ENCODE peak calls at places on chromosomes 12 and 14, in eight cellular contexts. G is dorsolateral prefrontal cortex, B is heart right ventricle, P is right lobe of liver, Y is upper lobe of right lung, J is fibroblast of lung, K is psoas muscle, F is Panc1. S is an unnamed sample.

GRCh38 chr12:31574803-31575573 is 15.9 kb downstream of the DENND5B start:
- DNase-seq in K (no peak), F (no peak), J (peak), G (no peak), B (no peak), Y (no peak), P (no peak), S (no peak)

GRCh38 chr14:32986791-32987545 is 48.3 kb downstream of the NPAS3 start:
- DNase-seq in Y (no peak), B (no peak), K (peak), F (no peak), P (no peak), J (peak), G (peak), S (peak)

GRCh38 chr14:44961151-44961729 is 507 bp downstream of the KLHL28 start:
- DNase-seq in J (peak), P (peak), B (peak), K (peak), Y (peak), G (peak), F (no peak), S (peak)

GRCh38 chr14:96255501-96256366 is at the start of gene BDKRB1:
- DNase-seq in F (no peak), Y (no peak), K (no peak), P (no peak), J (peak), G (no peak), B (no peak), S (no peak)

GRCh38 chr12:44369967-44370366 is 506.1 kb downstream of the NELL2 start:
- DNase-seq in F (peak), P (no peak), B (no peak), Y (no peak), K (no peak), J (no peak), G (no peak), S (no peak)

GRCh38 chr14:83838221-83838620 is 1691.7 kb upstream of the FLRT2 start:
- DNase-seq in K (no peak), J (no peak), F (no peak), B (no peak), P (no peak), Y (no peak), G (no peak), S (no peak)

GRCh38 chr12:51222461-51222860 is 4.6 kb upstream of the POU6F1 start:
- DNase-seq in K (no peak), G (no peak), Y (no peak), J (no peak), P (no peak), F (no peak), B (no peak), S (no peak)

GRCh38 chr14:24266344-24267244 is 3.6 kb upstream of the TGM1 start:
- DNase-seq in G (no peak), J (no peak), P (peak), K (no peak), Y (no peak), B (no peak), F (no peak), S (no peak)

GRCh38 chr12:94596596-94596995 is 53.8 kb downstream of the TMCC3 start:
- DNase-seq in F (no peak), P (no peak), K (no peak), B (no peak), J (peak), G (no peak), Y (no peak), S (no peak)

GRCh38 chr12:41663487-41664258 is 475.6 kb downstream of the PDZRN4 start:
- DNase-seq in P (no peak), J (peak), B (no peak), F (no peak), K (no peak), G (no peak), Y (no peak), S (no peak)

GRCh38 chr12:131711551-131712205 is 788 bp downstream of the SFSWAP start:
- DNase-seq in F (no peak), Y (no peak), B (no peak), P (no peak), K (no peak), J (no peak), G (no peak), S (no peak)

GRCh38 chr14:99247091-99247729 is 24.8 kb downstream of the BCL11B start:
- DNase-seq in G (no peak), K (no peak), B (no peak), P (no peak), Y (no peak), F (no peak), J (no peak), S (no peak)

GRCh38 chr14:23675337-23675736 is 39.2 kb downstream of the DHRS2 start:
- DNase-seq in F (no peak), Y (no peak), B (no peak), G (no peak), K (no peak), J (no peak), P (no peak), S (no peak)

GRCh38 chr12:30796891-30797371 is 42.2 kb upstream of the CAPRIN2 start:
- DNase-seq in F (no peak), B (no peak), G (no peak), Y (no peak), J (peak), P (no peak), K (no peak), S (peak)

GRCh38 chr12:51392556-51393237 is 1.5 kb upstream of the GALNT6 start:
- DNase-seq in K (no peak), F (no peak), Y (no peak), J (peak), B (no peak), G (no peak), P (no peak), S (no peak)

GRCh38 chr12:45235087-45236025 is 19.5 kb downstream of the ANO6 start:
- DNase-seq in P (no peak), B (no peak), J (peak), F (no peak), Y (no peak), G (no peak), K (peak), S (peak)

GRCh38 chr12:40063424-40063823 is 42.5 kb downstream of the SLC2A13 start:
- DNase-seq in J (peak), B (peak), K (no peak), G (peak), P (no peak), Y (no peak), F (no peak), S (no peak)

GRCh38 chr12:114799574-114800487 is 115.9 kb upstream of the TBX3 start:
- DNase-seq in B (peak), F (no peak), J (peak), K (peak), Y (peak), P (peak), G (peak), S (no peak)

GRCh38 chr14:31125231-31125630 is 82.4 kb downstream of the HECTD1 start:
- DNase-seq in Y (no peak), B (no peak), G (no peak), K (no peak), J (no peak), F (no peak), P (no peak), S (no peak)

GRCh38 chr12:87827638-87828264 is 201.4 kb downstream of the C12orf50 start:
- DNase-seq in J (peak), Y (no peak), F (no peak), P (no peak), B (no peak), G (no peak), K (no peak), S (no peak)

GRCh38 chr14:36844443-36844842 is 182.8 kb downstream of the PAX9 start:
- DNase-seq in J (no peak), B (no peak), F (no peak), P (no peak), G (no peak), K (no peak), Y (no peak), S (no peak)

GRCh38 chr14:103708750-103709187 is 6.5 kb downstream of the XRCC3 start:
- DNase-seq in B (no peak), F (no peak), J (no peak), G (peak), P (no peak), Y (no peak), K (no peak), S (no peak)

GRCh38 chr12:76057316-76057715 is 25.7 kb upstream of the PHLDA1 start:
- DNase-seq in P (no peak), F (no peak), B (no peak), K (peak), G (peak), Y (no peak), J (no peak), S (no peak)

GRCh38 chr12:121138284-121138683 is 5.6 kb downstream of the P2RX7 start:
- DNase-seq in B (no peak), P (no peak), K (no peak), G (no peak), F (no peak), J (no peak), Y (no peak), S (no peak)

GRCh38 chr14:96256420-96256819 is 410 bp downstream of the BDKRB1 start:
- DNase-seq in F (no peak), B (no peak), Y (no peak), K (no peak), J (no peak), P (no peak), G (no peak), S (no peak)

GRCh38 chr14:106681161-106681955 is 1155.0 kb downstream of the TMEM121 start:
- DNase-seq in B (no peak), J (no peak), G (no peak), F (no peak), Y (no peak), P (no peak), K (no peak), S (no peak)
- TF ChIP-seq CTCF in B (no peak), J (no peak), G (no peak), F (peak), Y (no peak), P (no peak), K (no peak), S (no peak)

GRCh38 chr12:53939141-53940108 is 794 bp downstream of the HOXC13 start:
- DNase-seq in J (no peak), B (no peak), F (no peak), G (no peak), P (no peak), Y (no peak), K (no peak), S (no peak)
- H3K4me3 ChIP-seq in J (no peak), B (no peak), F (peak), G (no peak), P (no peak), Y (no peak), K (peak), S (no peak)

DNA sequence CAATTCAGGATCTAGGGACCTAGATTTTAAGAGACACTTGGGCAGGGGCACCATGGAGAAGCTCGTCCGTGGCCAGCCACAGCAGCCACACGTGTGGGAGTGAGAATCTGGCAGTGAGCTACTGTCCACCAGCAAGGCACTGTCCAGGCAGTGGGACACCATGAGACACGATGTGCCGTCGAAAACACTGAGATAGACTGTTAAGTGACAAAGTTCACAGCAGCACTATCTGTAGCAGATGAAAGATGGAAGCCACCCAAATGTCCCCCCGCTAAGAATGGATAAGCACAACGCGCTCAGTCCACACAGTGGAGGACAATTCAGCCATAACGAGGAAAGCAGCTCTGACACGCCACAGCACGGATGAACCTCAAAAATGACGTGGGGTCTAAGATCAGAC is 19.7 kb downstream of the RILPL1 start:
- DNase-seq in G (no peak), K (no peak), Y (no peak), F (no peak), P (no peak), J (no peak), B (no peak), S (no peak)
- H3K27ac ChIP-seq in G (no peak), K (peak), Y (peak), F (no peak), P (no peak), J (no peak), B (peak), S (no peak)

GRCh38 chr12:112807452-112807851 is 15.9 kb downstream of the RPH3A start:
- DNase-seq in J (no peak), F (no peak), B (no peak), K (no peak), P (no peak), Y (no peak), G (no peak), S (no peak)

GRCh38 chr12:112800183-112800582 is 8.6 kb downstream of the RPH3A start:
- DNase-seq in Y (no peak), P (no peak), K (no peak), F (no peak), B (no peak), J (no peak), G (no peak), S (no peak)

GRCh38 chr12:112806721-112807120 is 15.2 kb downstream of the RPH3A start:
- DNase-seq in B (no peak), J (no peak), P (no peak), Y (no peak), G (no peak), K (no peak), F (no peak), S (no peak)

GRCh38 chr12:112801055-112801454 is 9.5 kb downstream of the RPH3A start:
- DNase-seq in Y (no peak), K (no peak), B (no peak), F (no peak), J (no peak), G (no peak), P (no peak), S (no peak)

GRCh38 chr12:112803620-112804279 is 12.2 kb downstream of the RPH3A start:
- DNase-seq in J (no peak), F (no peak), B (no peak), Y (no peak), K (no peak), P (no peak), G (no peak), S (no peak)
- TF ChIP-seq CTCF in J (no peak), F (no peak), B (no peak), Y (no peak), K (no peak), P (no peak), G (no peak), S (peak)

DNA sequence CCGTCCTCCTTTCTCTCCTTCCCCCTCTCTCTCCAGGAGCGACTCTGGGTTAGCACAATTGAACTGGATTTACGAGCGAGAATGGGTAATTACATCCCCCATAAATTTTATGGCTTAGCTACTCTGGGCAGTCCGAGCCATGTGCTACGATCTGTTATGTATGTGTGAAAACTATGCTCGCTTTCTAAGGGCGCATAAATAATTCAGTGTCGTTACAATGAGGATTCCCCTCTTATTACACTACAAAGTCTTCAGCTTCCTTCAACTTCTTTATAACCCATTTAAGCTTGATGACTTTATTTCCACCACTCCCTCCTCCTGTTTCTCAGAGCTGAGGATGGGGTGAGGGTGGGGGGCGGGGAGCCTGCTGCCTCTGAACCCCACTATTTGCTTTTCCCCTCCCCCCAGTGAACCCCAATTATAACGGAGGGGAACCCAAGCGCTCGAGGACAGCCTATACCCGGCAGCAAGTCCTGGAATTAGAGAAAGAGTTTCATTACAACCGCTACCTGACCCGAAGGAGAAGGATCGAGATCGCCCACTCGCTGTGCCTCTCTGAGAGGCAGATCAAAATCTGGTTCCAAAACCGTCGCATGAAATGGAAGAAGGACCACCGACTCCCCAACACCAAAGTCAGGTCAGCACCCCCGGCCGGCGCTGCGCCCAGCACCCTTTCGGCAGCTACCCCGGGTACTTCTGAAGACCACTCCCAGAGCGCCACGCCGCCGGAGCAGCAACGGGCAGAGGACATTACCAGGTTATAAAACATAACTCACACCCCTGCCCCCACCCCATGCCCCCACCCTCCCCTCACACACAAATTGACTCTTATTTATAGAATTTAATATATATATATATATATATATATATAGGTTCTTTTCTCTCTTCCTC is 1.1 kb downstream of the HOXC4 start:
- DNase-seq in J (no peak), G (no peak), P (no peak), K (no peak), Y (no peak), B (no peak), F (no peak), S (no peak)
- H3K4me3 ChIP-seq in J (peak), G (no peak), P (no peak), K (peak), Y (peak), B (peak), F (peak), S (peak)

DNA sequence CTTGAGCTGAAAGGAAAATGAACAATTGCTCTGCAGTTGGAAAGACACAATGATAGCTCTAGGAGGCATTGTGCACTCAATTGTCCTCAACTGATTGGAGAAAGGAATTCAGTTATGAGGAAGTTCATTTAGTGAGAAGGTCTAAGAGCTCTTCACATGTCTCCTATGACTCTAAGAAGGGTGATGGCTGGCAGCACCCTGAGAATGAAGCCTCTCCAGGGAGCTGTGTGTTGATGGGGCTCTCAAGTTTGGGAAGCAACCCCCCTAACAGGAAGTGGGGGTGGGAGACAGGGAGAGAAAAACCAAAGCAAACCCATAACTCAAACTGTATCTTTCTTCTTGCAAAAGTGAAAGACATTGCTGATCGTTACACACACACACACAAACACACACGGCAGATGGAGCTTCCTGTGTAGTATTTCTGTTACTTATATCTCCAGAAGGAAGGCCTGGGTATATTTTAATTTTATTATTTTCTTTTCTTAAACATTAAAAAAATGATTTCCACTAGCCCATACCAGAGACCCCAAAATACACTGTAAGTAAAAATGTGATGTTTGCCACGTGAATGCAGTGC is 21.2 kb downstream of the CHST11 start:
- DNase-seq in K (no peak), Y (no peak), B (no peak), J (no peak), P (no peak), F (no peak), G (no peak), S (no peak)
- H3K27ac ChIP-seq in K (no peak), Y (peak), B (no peak), J (no peak), P (peak), F (no peak), G (no peak), S (peak)

GRCh38 chr14:21399311-21399870 is 15.6 kb upstream of the SUPT16H start:
- DNase-seq in F (no peak), J (no peak), P (no peak), G (no peak), Y (no peak), B (no peak), K (no peak), S (no peak)

GRCh38 chr14:21398901-21399300 is 15.1 kb upstream of the SUPT16H start:
- DNase-seq in B (no peak), J (no peak), P (no peak), G (no peak), Y (no peak), K (no peak), F (no peak), S (no peak)

DNA sequence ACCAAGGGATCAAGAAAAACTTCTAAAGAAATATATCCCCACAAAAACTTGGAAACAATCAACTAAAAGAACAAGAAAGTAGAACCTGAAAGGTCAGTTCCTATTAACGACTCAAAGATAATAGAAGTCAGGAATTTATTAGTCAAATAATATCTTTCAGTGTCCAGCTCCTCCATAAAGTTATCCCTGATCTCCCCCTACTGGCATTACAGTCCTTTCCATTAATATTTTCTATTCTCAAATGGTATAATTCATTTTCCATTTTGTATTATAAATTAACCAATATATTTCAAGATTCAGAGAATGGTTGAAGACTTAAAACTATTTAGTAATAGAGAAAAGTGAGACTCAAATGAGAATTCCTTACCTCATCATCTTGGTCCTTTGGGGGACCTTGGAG is 11.6 kb upstream of the SUPT16H start:
- DNase-seq in F (no peak), B (no peak), P (no peak), Y (no peak), J (no peak), G (no peak), K (no peak), S (no peak)
- TF ChIP-seq CTCF in F (no peak), B (no peak), P (no peak), Y (no peak), J (no peak), G (no peak), K (no peak), S (no peak)

GRCh38 chr12:53051881-53052412 is 2.1 kb downstream of the TNS2 start:
- DNase-seq in G (peak), Y (peak), J (no peak), B (no peak), P (peak), K (no peak), F (no peak), S (no peak)
- H3K4me3 ChIP-seq in G (peak), Y (peak), J (peak), B (peak), P (peak), K (peak), F (no peak), S (peak)

DNA sequence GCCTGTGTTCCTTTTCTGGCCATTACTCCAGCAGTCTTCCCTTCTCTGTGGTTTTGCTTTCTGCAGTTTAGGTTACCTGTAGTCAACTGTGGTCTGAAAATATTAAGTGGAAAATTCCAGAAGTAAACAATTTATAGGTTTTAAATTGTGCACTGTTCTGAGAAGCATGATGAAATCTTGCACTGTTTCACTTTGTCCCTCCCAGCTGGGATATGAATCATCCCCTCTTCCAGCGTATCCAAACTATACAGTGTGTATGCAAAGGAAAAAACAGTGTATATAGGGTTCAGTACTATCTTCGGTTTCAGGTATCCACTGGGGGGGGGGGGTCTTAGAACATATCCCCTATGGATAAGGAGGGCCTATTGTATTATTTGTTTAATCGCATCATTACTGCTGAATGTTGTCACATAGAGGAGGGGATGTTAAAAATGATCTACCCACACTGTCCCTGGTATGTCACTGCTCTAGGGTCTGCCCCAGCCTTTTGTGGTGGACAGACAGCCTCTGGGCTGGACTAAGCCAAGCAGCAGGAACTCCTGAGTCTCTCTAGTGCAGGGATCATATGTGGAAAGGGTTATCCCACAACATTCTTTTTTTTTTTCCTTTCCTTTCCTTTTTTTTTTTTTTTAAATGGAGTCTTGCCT is 109.1 kb upstream of the MAX start:
- DNase-seq in F (no peak), B (no peak), P (no peak), G (no peak), J (peak), K (no peak), Y (no peak), S (peak)
- H3K27ac ChIP-seq in F (no peak), B (no peak), P (no peak), G (peak), J (peak), K (no peak), Y (no peak), S (peak)